ENCODE peak calls at places on chromosome 1, in six cellular contexts. One of them, this sample, is unnamed. For H3K4me1, the result is how much of the 10 kb centered on the place peaks cover.

GRCh38 chr1:76190749-76191424 is 116.3 kb downstream of the ST6GALNAC3 start:
- DNase-seq in stomach: no peak
- DNase-seq in SK-N-SH: no peak
- DNase-seq in A549: no peak
- DNase-seq in suprapubic skin: no peak
- DNase-seq in ovary: no peak
- DNase-seq in this sample: no peak

GRCh38 chr1:29933110-29933509 is 696.8 kb downstream of the PTPRU start:
- DNase-seq in A549: peak
- DNase-seq in stomach: no peak
- DNase-seq in suprapubic skin: no peak
- DNase-seq in SK-N-SH: no peak
- DNase-seq in ovary: no peak
- DNase-seq in this sample: no peak

GRCh38 chr1:151680812-151681211 is 35.8 kb downstream of the CELF3 start:
- DNase-seq in suprapubic skin: no peak
- DNase-seq in ovary: no peak
- DNase-seq in SK-N-SH: no peak
- DNase-seq in A549: peak
- DNase-seq in stomach: no peak
- DNase-seq in this sample: no peak

GRCh38 chr1:204194080-204194479 is 2.2 kb downstream of the KISS1 start:
- DNase-seq in stomach: peak
- DNase-seq in SK-N-SH: no peak
- DNase-seq in ovary: no peak
- DNase-seq in A549: no peak
- DNase-seq in suprapubic skin: no peak
- DNase-seq in this sample: no peak

GRCh38 chr1:157197906-157198435 is 59.8 kb upstream of the ETV3 start:
- DNase-seq in SK-N-SH: no peak
- DNase-seq in ovary: no peak
- DNase-seq in suprapubic skin: no peak
- DNase-seq in stomach: peak
- DNase-seq in A549: no peak
- DNase-seq in this sample: no peak

GRCh38 chr1:84090447-84091244 is 53.4 kb upstream of the PRKACB start:
- DNase-seq in SK-N-SH: no peak
- DNase-seq in ovary: no peak
- DNase-seq in stomach: no peak
- DNase-seq in suprapubic skin: no peak
- DNase-seq in A549: no peak
- DNase-seq in this sample: no peak

GRCh38 chr1:220093361-220094015 is 444 bp upstream of the IARS2 start:
- DNase-seq in A549: no peak
- DNase-seq in SK-N-SH: no peak
- DNase-seq in suprapubic skin: no peak
- DNase-seq in ovary: no peak
- DNase-seq in stomach: no peak
- DNase-seq in this sample: no peak

GRCh38 chr1:208242829-208243521 is 1.2 kb downstream of the PLXNA2 start:
- DNase-seq in suprapubic skin: peak
- DNase-seq in stomach: peak
- DNase-seq in A549: peak
- DNase-seq in SK-N-SH: peak
- DNase-seq in ovary: no peak
- DNase-seq in this sample: peak

GRCh38 chr1:197782719-197783328 is 7.5 kb upstream of the DENND1B start:
- DNase-seq in stomach: no peak
- DNase-seq in SK-N-SH: no peak
- DNase-seq in ovary: no peak
- DNase-seq in A549: no peak
- DNase-seq in suprapubic skin: no peak
- DNase-seq in this sample: peak

GRCh38 chr1:246527402-246528088 is 20.5 kb upstream of the SMYD3 start:
- DNase-seq in A549: no peak
- DNase-seq in suprapubic skin: peak
- DNase-seq in SK-N-SH: no peak
- DNase-seq in stomach: no peak
- DNase-seq in ovary: no peak
- DNase-seq in this sample: no peak

GRCh38 chr1:14919755-14920154 is 233.8 kb upstream of the TMEM51 start:
- DNase-seq in stomach: no peak
- DNase-seq in A549: no peak
- DNase-seq in ovary: no peak
- DNase-seq in suprapubic skin: no peak
- DNase-seq in SK-N-SH: no peak
- DNase-seq in this sample: no peak
- H3K4me1 ChIP-seq in stomach: under half
- H3K4me1 ChIP-seq in A549: under half
- H3K4me1 ChIP-seq in ovary: under half
- H3K4me1 ChIP-seq in suprapubic skin: under half
- H3K4me1 ChIP-seq in SK-N-SH: under half
- H3K4me1 ChIP-seq in this sample: under half

DNA sequence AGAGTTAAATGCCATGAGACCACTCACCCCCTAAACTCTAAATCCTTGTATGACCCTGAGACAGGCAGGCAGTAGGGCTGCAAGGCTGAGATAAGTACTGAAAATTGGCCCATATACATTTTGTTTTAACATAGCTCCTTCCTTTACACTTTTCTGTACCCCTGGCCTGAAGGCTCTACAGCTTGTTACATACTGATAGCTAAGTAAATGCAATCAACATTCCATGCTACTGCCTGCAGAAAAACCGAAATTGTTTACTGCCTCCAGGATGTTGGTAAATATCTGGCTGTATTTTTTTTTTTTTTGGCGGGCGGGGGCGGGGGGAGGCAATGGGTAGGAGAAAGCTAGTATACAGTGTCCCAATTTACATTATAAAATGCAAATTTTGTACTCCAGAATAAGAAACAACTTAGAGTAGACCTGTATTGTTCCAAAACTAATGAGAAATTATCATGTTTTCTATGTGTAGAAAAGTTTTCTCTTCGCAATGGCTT is 57.7 kb downstream of the NFIA start:
- DNase-seq in stomach: no peak
- DNase-seq in A549: no peak
- DNase-seq in ovary: no peak
- DNase-seq in SK-N-SH: no peak
- DNase-seq in suprapubic skin: no peak
- DNase-seq in this sample: no peak
- TF ChIP-seq EP300 in stomach: no peak
- TF ChIP-seq EP300 in A549: no peak
- TF ChIP-seq EP300 in ovary: no peak
- TF ChIP-seq EP300 in SK-N-SH: no peak
- TF ChIP-seq EP300 in suprapubic skin: no peak
- TF ChIP-seq EP300 in this sample: no peak

GRCh38 chr1:42951588-42951987 is 7.1 kb downstream of the SLC2A1 start:
- DNase-seq in stomach: no peak
- DNase-seq in SK-N-SH: no peak
- DNase-seq in suprapubic skin: no peak
- DNase-seq in ovary: no peak
- DNase-seq in A549: no peak
- DNase-seq in this sample: no peak
- H3K4me1 ChIP-seq in stomach: half or more
- H3K4me1 ChIP-seq in SK-N-SH: half or more
- H3K4me1 ChIP-seq in suprapubic skin: half or more
- H3K4me1 ChIP-seq in ovary: under half
- H3K4me1 ChIP-seq in A549: half or more
- H3K4me1 ChIP-seq in this sample: under half

DNA sequence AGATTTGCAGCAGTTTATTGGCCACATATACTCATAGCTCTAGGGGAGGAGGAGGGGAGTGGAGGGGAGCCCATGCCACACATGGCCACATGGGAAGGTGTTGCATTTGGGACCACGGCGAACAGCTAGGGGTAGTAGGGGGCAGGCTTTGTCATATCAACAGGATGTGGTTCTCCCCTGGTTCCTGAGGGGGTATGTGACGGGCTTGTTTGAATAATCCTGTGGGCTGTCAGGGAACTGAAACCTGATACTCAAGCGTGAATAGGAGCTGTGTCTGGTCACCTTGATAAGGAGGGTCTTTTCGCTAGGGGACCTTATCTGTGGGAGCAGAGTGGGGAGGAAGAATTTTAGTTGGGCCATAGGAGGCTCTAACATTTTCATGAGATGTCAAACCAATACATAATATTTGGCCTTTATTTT is 264.7 kb downstream of the CTH start:
- DNase-seq in ovary: no peak
- DNase-seq in stomach: no peak
- DNase-seq in suprapubic skin: no peak
- DNase-seq in A549: no peak
- DNase-seq in SK-N-SH: no peak
- DNase-seq in this sample: no peak
- TF ChIP-seq EP300 in ovary: no peak
- TF ChIP-seq EP300 in stomach: no peak
- TF ChIP-seq EP300 in suprapubic skin: no peak
- TF ChIP-seq EP300 in A549: no peak
- TF ChIP-seq EP300 in SK-N-SH: no peak
- TF ChIP-seq EP300 in this sample: no peak

DNA sequence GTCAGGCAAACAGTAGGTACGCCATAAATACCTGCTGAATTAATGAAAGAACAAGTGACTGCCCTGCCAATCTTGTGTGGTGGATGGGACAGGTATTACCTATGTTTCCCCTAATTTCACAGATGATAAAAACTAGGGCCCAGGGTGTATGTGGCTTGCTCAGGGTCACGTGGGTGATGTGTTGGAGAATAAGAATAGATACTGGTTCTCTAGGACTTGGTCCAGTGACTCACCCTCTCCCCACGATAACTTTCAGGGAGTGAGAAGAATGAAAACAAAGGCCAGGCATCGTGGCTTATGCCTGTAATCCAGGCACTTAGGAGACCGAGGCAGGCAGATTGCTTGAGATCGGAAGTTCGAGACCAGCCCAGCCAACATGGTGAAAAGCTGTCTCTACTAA is 26.7 kb downstream of the SLC26A9 start:
- DNase-seq in stomach: no peak
- DNase-seq in suprapubic skin: no peak
- DNase-seq in ovary: no peak
- DNase-seq in SK-N-SH: no peak
- DNase-seq in A549: no peak
- DNase-seq in this sample: no peak
- H3K4me1 ChIP-seq in stomach: under half
- H3K4me1 ChIP-seq in suprapubic skin: under half
- H3K4me1 ChIP-seq in ovary: under half
- H3K4me1 ChIP-seq in SK-N-SH: under half
- H3K4me1 ChIP-seq in A549: under half
- H3K4me1 ChIP-seq in this sample: under half

This sample was measured in transverse colon.